ENCODE peak calls at places on chromosome 3, in seven cellular contexts. H is endothelial cell of umbilical vein, E is esophagus muscularis mucosa, V is suprapubic skin, J is H1, O is transverse colon, M is K562. R is an unnamed sample.

GRCh38 chr3:24690777-24691176 is 196.1 kb upstream of the THRB start:
- DNase-seq in V (no peak), E (no peak), J (no peak), H (no peak), O (no peak), M (no peak), R (no peak)

GRCh38 chr3:106794442-106794841 is 582.8 kb upstream of the CCDC54 start:
- DNase-seq in J (no peak), M (no peak), E (no peak), V (no peak), O (no peak), H (no peak), R (no peak)

GRCh38 chr3:34132069-34132677 is 333.7 kb downstream of the PDCD6IP start:
- DNase-seq in M (no peak), H (peak; percentile 21), E (no peak), V (no peak), O (no peak), J (no peak), R (no peak)

GRCh38 chr3:131036986-131037385 is 10.3 kb downstream of the NEK11 start:
- DNase-seq in E (no peak), V (no peak), H (no peak), J (no peak), O (no peak), M (no peak), R (no peak)

GRCh38 chr3:12815719-12816118 is 19.2 kb downstream of the CAND2 start:
- DNase-seq in V (no peak), E (no peak), J (no peak), M (no peak), H (no peak), O (no peak), R (no peak)

GRCh38 chr3:37986479-37987314 is 3.9 kb upstream of the VILL start:
- DNase-seq in M (peak; percentile 98), J (no peak), H (peak; percentile 39), E (no peak), O (peak; percentile 93), V (peak; percentile 59), R (peak; percentile 97)

GRCh38 chr3:135908225-135908624 is 57.3 kb upstream of the PPP2R3A start:
- DNase-seq in V (peak; percentile 61), J (no peak), E (peak; percentile 47), H (no peak), M (no peak), O (no peak), R (no peak)

GRCh38 chr3:169218314-169218983 is 445.1 kb downstream of the MECOM start:
- DNase-seq in E (no peak), O (peak; percentile 46), J (no peak), V (no peak), M (peak; percentile 22), H (peak; percentile 98), R (peak; percentile 43)

GRCh38 chr3:29324180-29324651 is 43.3 kb downstream of the RBMS3 start:
- DNase-seq in M (no peak), E (no peak), V (peak; percentile 66), O (peak; percentile 11), H (peak; percentile 98), J (no peak), R (peak; percentile 27)

GRCh38 chr3:10392244-10392643 is 71.3 kb upstream of the SEC13 start:
- DNase-seq in M (no peak), J (no peak), O (no peak), H (no peak), E (no peak), V (no peak), R (no peak)

GRCh38 chr3:150078983-150079739 is 108.5 kb upstream of the PFN2 start:
- DNase-seq in E (peak; percentile 88), H (no peak), M (no peak), V (no peak), J (no peak), O (no peak), R (no peak)

GRCh38 chr3:7546219-7546618 is 685.3 kb downstream of the GRM7 start:
- DNase-seq in O (no peak), J (no peak), V (no peak), M (no peak), E (no peak), H (peak; percentile 79), R (peak; percentile 31)

GRCh38 chr3:17149744-17150143 is 265.0 kb downstream of the PLCL2 start:
- DNase-seq in O (no peak), E (no peak), M (no peak), J (no peak), V (no peak), H (no peak), R (no peak)

GRCh38 chr3:17154221-17154620 is 269.5 kb downstream of the PLCL2 start:
- DNase-seq in J (no peak), O (no peak), M (no peak), V (no peak), E (no peak), H (no peak), R (no peak)

GRCh38 chr3:17153209-17153608 is 268.5 kb downstream of the PLCL2 start:
- DNase-seq in H (no peak), O (no peak), J (no peak), E (no peak), V (no peak), M (no peak), R (no peak)

GRCh38 chr3:17149076-17149475 is 264.3 kb downstream of the PLCL2 start:
- DNase-seq in E (no peak), H (no peak), M (no peak), J (no peak), V (no peak), O (no peak), R (no peak)

GRCh38 chr3:17151598-17152373 is 267.0 kb downstream of the PLCL2 start:
- DNase-seq in V (no peak), H (no peak), O (peak; percentile 44), E (no peak), J (no peak), M (peak; percentile 46), R (peak; percentile 36)
- TF ChIP-seq POLR2A in V (no peak), H (no peak), O (no peak), E (no peak), J (no peak), M (no peak), R (no peak)

GRCh38 chr3:57166660-57167059 is 1.5 kb upstream of the IL17RD start:
- DNase-seq in O (no peak), J (no peak), M (no peak), H (no peak), V (no peak), E (no peak), R (no peak)

GRCh38 chr3:57168151-57168550 is 3.0 kb upstream of the IL17RD start:
- DNase-seq in M (no peak), O (no peak), E (no peak), J (no peak), V (no peak), H (no peak), R (no peak)

GRCh38 chr3:57170946-57171345 is 5.8 kb upstream of the IL17RD start:
- DNase-seq in E (no peak), H (no peak), J (no peak), M (no peak), O (no peak), V (no peak), R (no peak)

GRCh38 chr3:57169106-57169505 is 4.0 kb upstream of the IL17RD start:
- DNase-seq in V (no peak), M (no peak), E (no peak), H (no peak), J (no peak), O (no peak), R (no peak)

GRCh38 chr3:57169872-57170623 is 4.9 kb upstream of the IL17RD start:
- DNase-seq in J (peak; percentile 65), V (peak; percentile 85), M (peak; percentile 56), E (no peak), O (peak; percentile 81), H (peak; percentile 67), R (peak; percentile 81)
- TF ChIP-seq POLR2AphosphoS5 in J (no peak), V (no peak), M (no peak), E (no peak), O (no peak), H (no peak), R (no peak)

GRCh38 chr3:124861041-124861440 is 26.1 kb downstream of the ITGB5 start:
- DNase-seq in E (no peak), M (no peak), O (no peak), H (no peak), J (no peak), V (no peak), R (no peak)
- H3K4me3 ChIP-seq in E (no peak overlapping the region), M (no peak overlapping the region), O (no peak overlapping the region), H (no peak overlapping the region), J (no peak overlapping the region), V (no peak overlapping the region), R (no peak overlapping the region)

DNA sequence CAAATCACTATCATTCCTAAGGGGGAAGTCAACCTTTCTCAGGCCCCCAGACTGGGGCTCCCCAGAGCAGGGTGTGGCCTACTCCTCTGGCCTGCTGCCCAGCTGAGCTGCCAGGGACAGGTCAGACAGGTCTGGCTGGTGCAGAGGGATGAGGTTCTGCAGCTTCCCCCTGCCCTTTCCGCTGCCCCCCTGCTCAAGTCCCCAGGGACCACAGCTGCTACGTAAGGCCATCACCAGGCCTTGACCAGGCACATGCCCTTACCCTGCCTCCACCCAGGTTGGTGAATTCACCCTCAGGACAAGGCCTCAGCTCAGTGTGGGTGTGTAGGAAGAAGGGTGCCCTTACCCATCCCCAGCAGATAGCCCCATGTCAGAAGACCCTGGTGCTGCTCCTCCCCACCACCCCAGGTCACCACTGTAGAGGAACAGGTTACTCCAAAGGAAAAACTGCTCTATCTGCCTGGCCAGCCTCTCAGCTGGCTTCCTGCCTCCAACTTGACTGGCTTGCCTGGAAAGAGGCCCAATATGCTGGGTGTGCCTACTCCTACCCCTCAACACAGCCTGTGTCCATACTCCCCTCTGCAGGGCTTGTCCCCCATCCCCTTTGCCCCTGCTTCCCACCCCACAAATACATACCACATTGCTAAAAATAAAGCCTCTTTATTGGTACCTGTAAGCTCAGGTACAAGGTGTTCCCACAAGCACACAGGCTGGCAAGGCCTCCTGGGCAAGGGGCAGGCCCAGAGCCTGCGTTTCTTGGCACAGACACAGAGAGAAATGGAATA is 12.0 kb downstream of the CSRNP1 start:
- DNase-seq in J (no peak), V (peak; percentile 88), H (peak; percentile 34), O (peak; percentile 91), E (no peak), M (peak; percentile 40), R (peak; percentile 91)
- TF ChIP-seq POLR2A in J (no peak), V (no peak), H (peak; percentile 41), O (peak; percentile 8), E (no peak), M (peak; percentile 53), R (no peak)

R was measured in stomach.